ENCODE peak calls at places on chromosomes 12 and 14, in four cellular contexts. T is tibial nerve, W is AG09309, E is cardiac muscle cell. I is an unnamed sample.

GRCh38 chr12:65306603-65307501 is 28.4 kb downstream of the MSRB3 start:
- DNase-seq in E (peak), W (no peak), T (peak), I (no peak)

GRCh38 chr12:119208626-119209061 is 29.9 kb downstream of the HSPB8 start:
- DNase-seq in E (peak), T (peak), W (no peak), I (peak)

GRCh38 chr12:30515351-30515750 is 180.3 kb downstream of the IPO8 start:
- DNase-seq in W (no peak), T (no peak), E (peak), I (no peak)

GRCh38 chr12:113766880-113767878 is 198.9 kb downstream of the RBM19 start:
- DNase-seq in T (no peak), W (peak), E (no peak), I (no peak)

GRCh38 chr12:130695061-130695460 is 21.0 kb downstream of the RIMBP2 start:
- DNase-seq in T (no peak), E (no peak), W (no peak), I (no peak)

GRCh38 chr12:113048716-113049127 is 7.8 kb upstream of the DTX1 start:
- DNase-seq in T (peak), W (peak), E (peak), I (no peak)

GRCh38 chr12:26007563-26007962 is 49.1 kb downstream of the RASSF8 start:
- DNase-seq in T (no peak), E (no peak), W (no peak), I (no peak)

GRCh38 chr14:23008836-23009235 is 1.1 kb downstream of the C14orf93 start:
- DNase-seq in E (no peak), T (no peak), W (no peak), I (no peak)

GRCh38 chr14:24816929-24817637 is 183.1 kb upstream of the GZMB start:
- DNase-seq in T (no peak), W (no peak), E (no peak), I (no peak)

GRCh38 chr12:57240069-57240921 is 10.7 kb downstream of the STAC3 start:
- DNase-seq in W (no peak), E (peak), T (no peak), I (no peak)

GRCh38 chr14:74507796-74508195 is 14.2 kb downstream of the ISCA2 start:
- DNase-seq in E (no peak), T (no peak), W (no peak), I (no peak)

GRCh38 chr14:86675059-86675458 is 1145.1 kb downstream of the FLRT2 start:
- DNase-seq in T (no peak), W (no peak), E (no peak), I (no peak)

GRCh38 chr12:64171715-64172114 is 50.4 kb downstream of the KICS2 start:
- DNase-seq in W (no peak), T (no peak), E (no peak), I (no peak)

GRCh38 chr12:26636710-26637328 is 196.2 kb downstream of the ITPR2 start:
- DNase-seq in W (no peak), E (no peak), T (no peak), I (no peak)

GRCh38 chr14:90811641-90812040 is 4.6 kb downstream of the TTC7B start:
- DNase-seq in T (no peak), E (no peak), W (no peak), I (no peak)

DNA sequence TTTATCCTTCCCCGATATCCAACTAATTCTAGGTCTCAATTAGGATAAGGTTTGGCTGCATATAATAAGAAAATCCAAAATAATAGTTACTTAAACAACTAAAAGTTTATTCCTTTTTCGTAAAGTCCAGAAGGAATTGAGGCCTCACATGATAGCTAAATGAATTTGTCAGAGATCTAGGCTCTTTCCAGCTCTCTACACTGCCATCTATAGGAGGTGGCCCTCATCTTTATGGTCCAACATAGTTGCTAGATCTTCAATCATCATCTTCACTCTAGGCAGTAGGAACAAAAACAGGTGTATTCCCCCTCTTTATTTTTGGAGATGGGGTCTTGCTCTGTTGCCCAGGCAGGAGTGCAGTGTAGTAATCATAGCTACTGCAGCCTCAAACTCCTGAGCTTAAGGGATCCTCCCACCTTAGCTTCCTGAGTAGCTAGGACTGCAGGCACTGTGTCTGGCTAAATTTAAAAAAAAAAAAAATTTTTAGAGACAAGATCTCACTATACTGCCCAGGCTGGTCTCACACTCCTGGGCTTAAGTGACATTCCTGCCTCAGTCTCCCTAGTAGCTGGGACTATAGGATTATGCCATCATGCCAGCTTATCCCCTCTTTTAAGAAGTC is 46.5 kb upstream of the SAV1 start:
- DNase-seq in W (no peak), T (peak), E (peak), I (no peak)
- TF ChIP-seq CTCF in W (peak), T (peak), E (peak), I (no peak)

DNA sequence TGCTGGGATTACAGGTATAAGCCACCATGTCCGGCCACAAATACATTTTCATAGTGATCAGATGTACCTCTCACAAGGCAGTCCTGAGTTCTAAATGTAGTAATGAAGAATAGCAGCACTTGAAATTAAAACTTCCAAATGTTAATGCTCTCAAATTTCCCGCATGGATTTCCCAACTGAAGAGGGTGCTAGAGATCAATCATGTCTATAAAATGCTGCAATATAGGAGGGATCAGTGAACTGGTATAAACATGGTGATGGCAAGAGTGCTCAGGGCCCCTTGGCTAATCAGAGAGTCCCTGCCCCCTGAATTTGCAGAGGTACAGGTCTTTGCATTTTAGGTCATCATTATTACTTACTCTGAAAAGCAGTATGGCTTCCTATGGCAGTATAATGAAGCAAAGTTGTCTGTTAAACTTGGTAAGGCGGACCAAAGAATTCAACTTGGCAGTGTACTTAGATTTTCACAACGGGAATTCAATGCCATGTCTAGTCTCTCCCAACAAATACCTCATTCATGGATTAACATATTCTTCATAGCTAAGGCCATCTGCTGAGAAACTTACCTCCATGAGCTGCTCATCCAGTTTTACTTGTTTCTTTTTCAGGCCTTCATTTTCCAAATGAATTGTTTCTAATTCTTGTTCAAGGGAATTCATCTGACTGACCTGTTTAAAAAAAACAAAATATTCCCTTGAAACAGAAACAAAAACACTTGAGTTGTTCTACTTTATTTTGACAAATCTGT is 67.0 kb upstream of the SAV1 start:
- DNase-seq in E (no peak), W (no peak), T (no peak), I (no peak)
- TF ChIP-seq CTCF in E (no peak), W (peak), T (no peak), I (no peak)

GRCh38 chr12:5692850-5693249 is 252.2 kb downstream of the ANO2 start:
- DNase-seq in E (no peak), W (no peak), T (no peak), I (no peak)

GRCh38 chr12:5691943-5692342 is 253.1 kb downstream of the ANO2 start:
- DNase-seq in T (peak), E (no peak), W (no peak), I (no peak)

GRCh38 chr12:5690240-5690639 is 254.8 kb downstream of the ANO2 start:
- DNase-seq in W (no peak), T (no peak), E (no peak), I (no peak)

GRCh38 chr12:5688226-5688625 is 256.3 kb downstream of the NTF3 start:
- DNase-seq in E (no peak), T (no peak), W (no peak), I (no peak)

DNA sequence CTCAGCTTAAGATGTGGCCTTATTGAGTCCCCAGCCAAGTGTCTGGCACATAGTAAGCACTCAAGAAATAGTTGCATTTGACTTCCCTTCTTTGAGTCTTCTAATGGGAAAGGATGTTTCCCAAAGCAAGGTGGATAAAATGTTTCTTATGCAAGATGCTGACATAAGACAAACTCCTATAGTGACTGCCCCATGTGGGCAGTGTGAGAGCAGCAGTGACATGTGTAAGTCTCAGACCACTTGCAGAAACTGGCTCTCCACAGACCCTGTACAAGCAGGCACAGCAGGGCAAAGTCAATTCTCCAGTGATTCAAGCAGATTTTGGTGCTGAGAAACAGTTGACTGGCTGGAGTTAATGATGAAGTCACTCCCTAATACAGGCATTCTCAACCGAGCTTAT is 255.3 kb downstream of the ANO2 start:
- DNase-seq in W (no peak), E (no peak), T (no peak), I (no peak)
- TF ChIP-seq CTCF in W (no peak), E (no peak), T (no peak), I (no peak)

DNA sequence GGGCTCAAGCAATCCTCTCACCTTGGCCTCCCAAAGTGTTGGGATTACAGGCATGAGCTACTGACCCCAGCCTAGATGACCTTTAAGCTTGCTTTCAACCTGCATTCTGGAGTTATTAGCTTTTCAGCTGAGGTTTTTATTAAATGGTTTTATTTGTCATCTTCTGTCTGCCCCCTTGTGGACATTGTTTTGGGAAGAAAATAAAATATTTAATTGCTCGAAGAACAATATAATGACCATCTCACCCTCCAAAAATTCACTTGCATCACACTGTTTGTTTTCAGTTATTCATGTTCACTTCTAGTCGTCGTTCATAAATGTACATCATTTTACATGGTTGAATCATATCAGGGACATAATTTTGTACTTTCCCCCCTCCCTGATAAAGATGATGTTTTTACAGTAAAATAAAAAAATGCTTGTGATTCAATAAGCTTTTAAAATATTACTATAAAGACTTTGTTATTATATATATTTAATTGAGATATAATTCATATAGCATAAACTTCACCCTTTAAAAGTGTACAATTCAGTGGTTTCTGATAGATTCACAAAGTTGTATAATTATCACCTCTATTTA is 10.1 kb upstream of the SPATS2 start:
- DNase-seq in T (no peak), E (no peak), W (no peak), I (no peak)
- TF ChIP-seq CTCF in T (peak), E (peak), W (peak), I (no peak)

GRCh38 chr14:52473557-52473956 is 78.7 kb downstream of the TXNDC16 start:
- DNase-seq in W (peak), T (no peak), E (no peak), I (no peak)
- TF ChIP-seq CTCF in W (peak), T (peak), E (peak), I (no peak)